ENCODE peak calls at places on chromosomes 16 and 17, in ten cellular contexts. W, M, Q, J, F, C, L, Y, T and B are unnamed samples.

GRCh38 chr16:49592507-49593422 is 219.2 kb downstream of the C16orf78 start:
- DNase-seq in W (peak), M (peak), Q (peak), J (peak), F (no peak), C (no peak), L (peak), Y (peak), T (peak), B (peak)

GRCh38 chr16:47475786-47476185 is 14.7 kb downstream of the PHKB start:
- DNase-seq in W (no peak), M (no peak), Q (peak), J (no peak), F (peak), C (no peak), L (no peak), Y (no peak), T (no peak), B (no peak)

GRCh38 chr17:80292557-80292956 is 31.9 kb downstream of the RNF213 start:
- DNase-seq in W (peak), M (no peak), Q (no peak), J (no peak), F (no peak), C (no peak), L (no peak), Y (peak), T (no peak), B (no peak)

GRCh38 chr17:49146620-49147306 is 14.2 kb downstream of the B4GALNT2 start:
- DNase-seq in W (no peak), M (peak), Q (peak), J (no peak), F (no peak), C (no peak), L (no peak), Y (no peak), T (no peak), B (no peak)

GRCh38 chr17:79707441-79707850 is 23.3 kb upstream of the ENPP7 start:
- DNase-seq in W (no peak), M (no peak), Q (no peak), J (no peak), F (no peak), C (no peak), L (no peak), Y (no peak), T (no peak), B (no peak)

GRCh38 chr16:88628512-88628974 is 9.8 kb upstream of the IL17C start:
- DNase-seq in W (peak), M (peak), Q (peak), J (no peak), F (no peak), C (no peak), L (peak), Y (no peak), T (no peak), B (no peak)

GRCh38 chr16:68790130-68790761 is 53.1 kb upstream of the TANGO6 start:
- DNase-seq in W (no peak), M (peak), Q (peak), J (no peak), F (no peak), C (no peak), L (peak), Y (peak), T (peak), B (no peak)

GRCh38 chr17:41547921-41548843 is 20.1 kb upstream of the KRT19 start:
- DNase-seq in W (no peak), M (peak), Q (peak), J (peak), F (no peak), C (peak), L (peak), Y (peak), T (peak), B (peak)

GRCh38 chr17:83055911-83056582 is 23.4 kb upstream of the METRNL start:
- DNase-seq in W (no peak), M (peak), Q (peak), J (no peak), F (no peak), C (no peak), L (no peak), Y (peak), T (no peak), B (no peak)

GRCh38 chr16:50245417-50246298 is 20.7 kb upstream of the ADCY7 start:
- DNase-seq in W (no peak), M (peak), Q (peak), J (peak), F (no peak), C (no peak), L (peak), Y (peak), T (peak), B (no peak)

GRCh38 chr17:56160395-56160889 is 7.2 kb downstream of the ANKFN1 start:
- DNase-seq in W (no peak), M (no peak), Q (no peak), J (no peak), F (no peak), C (no peak), L (no peak), Y (no peak), T (no peak), B (no peak)

GRCh38 chr17:42431758-42432161 is 8.7 kb upstream of the CAVIN1 start:
- DNase-seq in W (no peak), M (no peak), Q (no peak), J (no peak), F (no peak), C (no peak), L (peak), Y (no peak), T (no peak), B (no peak)